ENCODE peak calls at places on chromosomes 12 and 14, in six cellular contexts. One of them, this sample, is unnamed.

GRCh38 chr14:53458368-53458814 is 305.3 kb upstream of the DDHD1 start:
- DNase-seq in NCI-H2081: no peak
- DNase-seq in HEK293T: no peak
- DNase-seq in AG04449: no peak
- DNase-seq in PC-3: peak
- DNase-seq in fibroblast of mammary gland: peak
- DNase-seq in this sample: peak

GRCh38 chr12:25811656-25812126 is 146.8 kb upstream of the RASSF8 start:
- DNase-seq in NCI-H2081: no peak
- DNase-seq in AG04449: no peak
- DNase-seq in fibroblast of mammary gland: peak
- DNase-seq in PC-3: peak
- DNase-seq in HEK293T: peak
- DNase-seq in this sample: peak

GRCh38 chr14:92729632-92730358 is 18.6 kb downstream of the LGMN start:
- DNase-seq in HEK293T: no peak
- DNase-seq in fibroblast of mammary gland: peak
- DNase-seq in AG04449: no peak
- DNase-seq in NCI-H2081: no peak
- DNase-seq in PC-3: peak
- DNase-seq in this sample: peak

GRCh38 chr14:100440207-100440631 is 117.1 kb downstream of the SLC25A47 start:
- DNase-seq in HEK293T: peak
- DNase-seq in fibroblast of mammary gland: peak
- DNase-seq in AG04449: no peak
- DNase-seq in PC-3: peak
- DNase-seq in NCI-H2081: peak
- DNase-seq in this sample: peak

GRCh38 chr14:89810101-89810500 is 144.4 kb downstream of the EFCAB11 start:
- DNase-seq in fibroblast of mammary gland: peak
- DNase-seq in AG04449: no peak
- DNase-seq in PC-3: no peak
- DNase-seq in NCI-H2081: no peak
- DNase-seq in HEK293T: no peak
- DNase-seq in this sample: no peak

GRCh38 chr14:22689186-22689585 is 45.0 kb upstream of the OR6J1 start:
- DNase-seq in PC-3: peak
- DNase-seq in fibroblast of mammary gland: peak
- DNase-seq in AG04449: peak
- DNase-seq in HEK293T: no peak
- DNase-seq in NCI-H2081: no peak
- DNase-seq in this sample: peak

GRCh38 chr12:15910864-15911696 is at the start of gene DERA:
- DNase-seq in fibroblast of mammary gland: peak
- DNase-seq in HEK293T: peak
- DNase-seq in NCI-H2081: peak
- DNase-seq in AG04449: no peak
- DNase-seq in PC-3: peak
- DNase-seq in this sample: peak

GRCh38 chr14:89226789-89227489 is 190.1 kb downstream of the FOXN3 start:
- DNase-seq in PC-3: no peak
- DNase-seq in NCI-H2081: no peak
- DNase-seq in fibroblast of mammary gland: peak
- DNase-seq in HEK293T: no peak
- DNase-seq in AG04449: no peak
- DNase-seq in this sample: no peak

This sample was measured in ELR.